ENCODE peak calls at places on chromosome 21, in six cellular contexts. P, T, I, W, H and S are unnamed samples. For H3K4me1, the result is how much of the 10 kb centered on the place peaks cover.

GRCh38 chr21:28684351-28684750 is 308.3 kb downstream of the LTN1 start:
- DNase-seq in H (no peak), T (no peak), P (no peak), W (no peak), I (no peak), S (no peak)

GRCh38 chr21:14488805-14489204 is 57.3 kb downstream of the SAMSN1 start:
- DNase-seq in P (no peak), W (no peak), H (no peak), I (no peak), T (no peak), S (no peak)

GRCh38 chr21:28554660-28555475 is 437.8 kb downstream of the LTN1 start:
- DNase-seq in W (no peak), T (no peak), P (no peak), H (peak), I (peak), S (no peak)

GRCh38 chr21:15064576-15065380 is at the start of gene NRIP1:
- DNase-seq in W (peak), T (peak), I (peak), P (peak), H (peak), S (peak)

GRCh38 chr21:46393451-46393940 is 65.2 kb upstream of the DIP2A start:
- DNase-seq in T (no peak), H (peak), I (no peak), P (no peak), W (no peak), S (no peak)

GRCh38 chr21:37562920-37563640 is 196.5 kb downstream of the DYRK1A start:
- DNase-seq in T (peak), P (no peak), H (no peak), I (no peak), W (no peak), S (peak)

GRCh38 chr21:29208666-29209059 is 78.2 kb downstream of the MAP3K7CL start:
- DNase-seq in P (no peak), I (peak), W (no peak), T (no peak), H (no peak), S (no peak)

GRCh38 chr21:16285646-16286223 is 556.0 kb downstream of the USP25 start:
- DNase-seq in H (no peak), P (no peak), I (peak), W (no peak), T (no peak), S (no peak)

GRCh38 chr21:44071359-44072104 is 35.7 kb upstream of the PWP2 start:
- DNase-seq in I (no peak), T (no peak), P (no peak), W (no peak), H (no peak), S (no peak)

GRCh38 chr21:23131177-23131576 is 2133.0 kb downstream of the NCAM2 start:
- DNase-seq in W (no peak), P (no peak), H (no peak), I (no peak), T (no peak), S (no peak)

GRCh38 chr21:29092102-29092959 is 18.9 kb upstream of the CCT8 start:
- DNase-seq in H (no peak), W (no peak), P (no peak), I (peak), T (no peak), S (no peak)

GRCh38 chr21:28538987-28539622 is 453.6 kb downstream of the LTN1 start:
- DNase-seq in T (no peak), H (no peak), W (no peak), I (peak), P (no peak), S (no peak)

GRCh38 chr21:19228241-19228640 is 824.7 kb upstream of the TMPRSS15 start:
- DNase-seq in T (no peak), H (no peak), I (no peak), P (no peak), W (no peak), S (no peak)

GRCh38 chr21:25826652-25827051 is 91.9 kb downstream of the GABPA start:
- DNase-seq in W (no peak), P (no peak), I (no peak), H (no peak), T (no peak), S (no peak)

GRCh38 chr21:38303300-38303699 is 46.5 kb downstream of the KCNJ15 start:
- DNase-seq in I (peak), T (no peak), W (no peak), H (peak), P (no peak), S (peak)

GRCh38 chr21:17045214-17045835 is 467.5 kb upstream of the CXADR start:
- DNase-seq in T (no peak), I (peak), H (no peak), P (no peak), W (no peak), S (no peak)

GRCh38 chr21:37862536-37862935 is 53.7 kb downstream of the KCNJ6 start:
- DNase-seq in W (no peak), P (no peak), T (no peak), I (peak), H (no peak), S (no peak)

GRCh38 chr21:17463441-17463840 is 49.4 kb upstream of the CXADR start:
- DNase-seq in W (no peak), T (no peak), H (no peak), P (no peak), I (peak), S (no peak)

GRCh38 chr21:15868940-15869339 is 139.2 kb downstream of the USP25 start:
- DNase-seq in I (no peak), W (no peak), T (no peak), P (no peak), H (no peak), S (no peak)

GRCh38 chr21:25331286-25331685 is 276.0 kb downstream of the MRPL39 start:
- DNase-seq in I (peak), W (no peak), T (no peak), H (no peak), P (no peak), S (no peak)

GRCh38 chr21:14945176-14945575 is 119.6 kb downstream of the NRIP1 start:
- DNase-seq in H (no peak), P (no peak), I (no peak), T (no peak), W (no peak), S (no peak)

GRCh38 chr21:27564684-27565280 is 597.9 kb upstream of the ADAMTS5 start:
- DNase-seq in P (no peak), T (peak), H (no peak), I (peak), W (peak), S (no peak)

GRCh38 chr21:27275294-27275927 is 308.5 kb upstream of the ADAMTS5 start:
- DNase-seq in I (peak), H (no peak), T (no peak), W (no peak), P (no peak), S (no peak)

GRCh38 chr21:16837319-16837718 is 675.5 kb upstream of the CXADR start:
- DNase-seq in T (no peak), H (no peak), W (no peak), I (peak), P (no peak), S (no peak)

GRCh38 chr21:37582613-37583012 is 216.0 kb downstream of the DYRK1A start:
- DNase-seq in T (no peak), P (no peak), I (peak), W (no peak), H (no peak), S (peak)

GRCh38 chr21:46295996-46296752 is 10.0 kb downstream of the YBEY start:
- DNase-seq in T (peak), H (peak), W (peak), I (peak), P (peak), S (peak)

GRCh38 chr21:17441370-17441769 is 71.5 kb upstream of the CXADR start:
- DNase-seq in W (no peak), P (no peak), I (peak), T (peak), H (no peak), S (no peak)

GRCh38 chr21:31659286-31660133 is at the start of gene SOD1:
- DNase-seq in I (peak), P (peak), T (peak), W (peak), H (peak), S (peak)

GRCh38 chr21:31660134-31660565 is 657 bp downstream of the SOD1 start:
- DNase-seq in H (peak), T (peak), P (no peak), W (no peak), I (no peak), S (peak)

GRCh38 chr21:31658053-31658452 is 1.4 kb upstream of the SOD1 start:
- DNase-seq in H (no peak), P (no peak), T (peak), I (no peak), W (no peak), S (no peak)

GRCh38 chr21:31654340-31654739 is 5.2 kb upstream of the SOD1 start:
- DNase-seq in I (no peak), W (no peak), H (no peak), T (no peak), P (no peak), S (no peak)

GRCh38 chr21:31656199-31657095 is 3.0 kb upstream of the SOD1 start:
- DNase-seq in H (no peak), T (no peak), P (no peak), W (no peak), I (peak), S (no peak)
- H3K4me1 ChIP-seq in H (under half), T (under half), P (under half), W (under half), I (under half), S (under half)

GRCh38 chr21:35527358-35527757 is 478.3 kb upstream of the RUNX1 start:
- DNase-seq in I (no peak), P (no peak), T (no peak), H (no peak), W (no peak), S (no peak)

GRCh38 chr21:35525443-35525842 is 476.3 kb upstream of the RUNX1 start:
- DNase-seq in H (no peak), P (peak), W (no peak), T (no peak), I (no peak), S (no peak)

GRCh38 chr21:35529141-35529863 is 480.2 kb upstream of the RUNX1 start:
- DNase-seq in W (no peak), P (peak), H (no peak), I (peak), T (no peak), S (no peak)

GRCh38 chr21:35530726-35531125 is 481.6 kb upstream of the RUNX1 start:
- DNase-seq in I (no peak), T (no peak), W (no peak), P (no peak), H (no peak), S (no peak)

GRCh38 chr21:35528109-35529042 is 479.3 kb upstream of the RUNX1 start:
- DNase-seq in P (peak), T (peak), H (peak), W (peak), I (no peak), S (no peak)
- H3K4me3 ChIP-seq in P (peak), T (peak), H (peak), W (peak), I (peak), S (peak)

GRCh38 chr21:34072145-34073031 is 990 bp upstream of the MRPS6 start:
- DNase-seq in P (no peak), W (no peak), T (no peak), H (peak), I (peak), S (peak)
- H3K27ac ChIP-seq in P (peak), W (peak), T (peak), H (peak), I (no peak), S (peak)

DNA sequence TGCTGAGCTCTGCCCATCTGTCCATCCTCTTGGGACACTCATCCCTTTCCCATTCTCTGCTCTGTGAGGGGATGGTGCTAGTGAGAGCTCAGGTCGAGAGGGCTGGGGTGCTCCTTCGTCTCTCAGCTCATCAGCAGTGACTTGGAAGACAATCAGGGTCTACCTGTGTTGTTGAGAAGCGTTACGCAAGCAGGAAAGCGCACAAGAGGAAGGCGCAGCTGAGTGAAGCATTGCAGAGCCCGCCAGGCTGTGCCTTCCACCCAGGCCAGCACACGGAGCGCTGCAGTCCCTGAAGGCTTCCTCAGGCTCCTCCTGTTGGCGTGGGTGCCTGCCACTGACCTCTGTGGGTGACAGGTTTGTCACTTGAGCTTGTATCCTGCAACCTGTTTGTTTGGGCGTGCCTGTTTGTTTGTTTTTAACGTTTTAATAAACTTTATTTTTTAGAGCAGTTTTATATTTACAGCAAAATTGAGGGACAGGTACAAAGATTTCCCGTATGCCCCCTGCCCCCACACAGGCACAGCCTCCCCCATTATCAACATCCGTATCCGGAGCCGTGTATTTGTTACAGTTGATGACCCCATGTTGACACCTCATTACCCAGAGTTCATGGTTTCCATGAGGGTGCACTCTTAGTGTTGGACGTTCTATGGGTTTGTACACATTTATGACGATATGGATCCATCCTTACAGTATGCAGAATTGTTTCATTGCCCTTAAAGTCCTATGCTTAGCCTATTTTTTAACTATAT is 36.7 kb downstream of the ADARB1 start:
- DNase-seq in W (no peak), P (no peak), H (no peak), I (no peak), T (no peak), S (no peak)
- H3K4me1 ChIP-seq in W (half or more), P (under half), H (under half), I (under half), T (under half), S (under half)

DNA sequence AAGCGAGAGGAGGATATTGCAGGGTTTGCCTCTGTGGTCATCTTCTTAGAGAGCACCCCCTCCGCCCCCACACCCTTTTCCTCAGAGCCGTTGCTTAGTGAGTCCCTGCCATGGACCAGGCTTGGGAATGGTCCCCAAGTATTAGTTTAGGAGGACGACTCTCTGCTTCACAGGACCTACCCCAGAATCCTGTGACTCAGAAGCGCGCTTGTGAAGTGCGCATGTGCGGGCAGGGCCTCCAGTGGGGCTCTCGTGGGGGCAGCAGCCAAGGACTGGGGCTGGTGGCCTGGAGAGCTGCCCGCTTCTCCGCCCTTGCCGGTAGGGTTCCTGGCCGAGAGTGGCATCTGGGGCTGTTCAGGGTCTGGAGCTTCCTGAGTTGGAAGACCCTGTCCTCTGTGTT is 37.3 kb upstream of the HMGN1 start:
- DNase-seq in H (no peak), P (no peak), T (peak), I (no peak), W (no peak), S (no peak)
- H3K4me3 ChIP-seq in H (no peak), P (peak), T (peak), I (peak), W (peak), S (peak)

DNA sequence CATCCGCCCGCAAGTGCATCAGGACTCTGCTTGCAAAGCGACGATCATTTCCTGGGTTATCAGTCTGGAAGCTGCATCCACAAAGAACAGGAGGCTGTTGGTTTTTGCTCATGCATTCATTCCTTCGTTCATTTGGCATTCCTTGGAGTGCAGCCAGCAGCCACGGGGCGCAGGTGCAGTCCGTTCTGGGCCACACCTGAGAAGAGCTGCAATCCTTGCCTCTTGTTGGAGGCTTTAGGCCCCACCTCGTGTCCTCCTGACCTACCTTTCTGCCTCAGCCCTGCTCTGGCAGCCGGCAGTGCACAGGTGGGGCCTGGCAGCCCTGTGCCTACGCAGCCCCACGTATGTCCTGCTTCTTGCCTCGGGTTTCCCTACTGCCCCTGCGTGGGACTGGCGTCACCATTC is 19.6 kb upstream of the C2CD2 start:
- DNase-seq in H (no peak), I (no peak), T (peak), P (no peak), W (no peak), S (peak)
- H3K27ac ChIP-seq in H (no peak), I (no peak), T (no peak), P (no peak), W (peak), S (no peak)

DNA sequence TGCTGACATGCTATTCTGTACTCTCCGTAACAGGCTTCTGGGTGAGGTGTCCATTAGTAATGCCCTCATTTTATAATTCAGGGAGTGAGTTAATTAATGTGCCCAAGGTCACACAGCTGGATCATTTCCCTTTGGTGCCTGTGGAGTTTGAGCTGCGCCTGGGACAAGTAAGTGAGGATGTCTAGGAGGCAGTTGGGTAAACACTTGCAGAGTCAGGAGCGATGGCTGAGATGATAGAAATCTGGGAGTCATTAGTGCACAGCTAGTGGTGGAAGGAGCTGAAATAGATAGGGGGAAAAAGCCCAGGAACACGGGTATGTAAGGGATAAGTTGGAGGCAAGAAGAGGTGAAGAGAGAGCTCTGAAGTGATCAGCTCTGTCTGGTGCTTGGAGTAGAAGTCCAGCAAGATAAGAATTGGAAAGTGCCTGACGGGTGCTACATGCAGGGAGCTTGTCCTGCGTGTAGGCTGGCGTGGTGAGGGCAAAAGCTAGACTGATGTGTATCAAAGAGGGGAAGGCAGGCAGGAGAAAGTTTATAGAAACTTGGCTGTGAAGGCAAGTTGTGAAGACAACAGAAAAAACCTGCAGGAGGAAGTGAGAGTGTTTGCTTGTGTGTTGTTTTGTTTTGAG is 1.7 kb upstream of the SCAF4 start:
- DNase-seq in I (no peak), W (no peak), P (no peak), H (no peak), T (no peak), S (no peak)
- H3K4me1 ChIP-seq in I (under half), W (half or more), P (under half), H (under half), T (under half), S (under half)

GRCh38 chr21:36260802-36261201 is 59.2 kb upstream of the MORC3 start:
- DNase-seq in I (no peak), W (no peak), P (no peak), T (no peak), H (no peak), S (no peak)
- H3K4me3 ChIP-seq in I (peak), W (peak), P (peak), T (peak), H (no peak), S (peak)